ENCODE peak calls at places on chromosome 3, in six cellular contexts. I is kidney epithelial cell, M is tibial nerve, T is AG10803, E is fibroblast of lung, P is RWPE1. N is an unnamed sample.

GRCh38 chr3:14532691-14533456 is 7.3 kb downstream of the GRIP2 start:
- DNase-seq in I (no peak), T (no peak), E (no peak), P (peak; percentile 53), M (no peak), N (no peak)

GRCh38 chr3:39291903-39292329 is 12.1 kb upstream of the CX3CR1 start:
- DNase-seq in T (peak; percentile 29), M (peak; percentile 78), I (no peak), E (peak; percentile 10), P (peak; percentile 50), N (peak; percentile 65)

GRCh38 chr3:197854596-197855343 is 63.7 kb downstream of the LRCH3 start:
- DNase-seq in P (peak; percentile 92), I (peak; percentile 83), E (peak; percentile 95), M (no peak), T (peak; percentile 95), N (no peak)

GRCh38 chr3:115982629-115983028 is 359.3 kb downstream of the GAP43 start:
- DNase-seq in M (no peak), P (no peak), E (no peak), I (no peak), T (no peak), N (no peak)

GRCh38 chr3:11236588-11237461 is 35.4 kb upstream of the ATG7 start:
- DNase-seq in M (peak; percentile 74), T (peak; percentile 80), I (no peak), P (peak; percentile 53), E (peak; percentile 58), N (peak; percentile 72)

GRCh38 chr3:185164428-185165217 is 11.8 kb upstream of the C3orf70 start:
- DNase-seq in T (no peak), M (no peak), I (no peak), E (no peak), P (no peak), N (no peak)

GRCh38 chr3:152252750-152253149 is 16.0 kb upstream of the MBNL1 start:
- DNase-seq in I (no peak), E (no peak), T (no peak), P (no peak), M (no peak), N (no peak)

GRCh38 chr3:150739877-150740645 is 22.9 kb downstream of the SIAH2 start:
- DNase-seq in E (no peak), M (no peak), I (no peak), P (no peak), T (no peak), N (no peak)

GRCh38 chr3:102736288-102736960 is 301.6 kb downstream of the ZPLD1 start:
- DNase-seq in P (no peak), I (no peak), E (no peak), T (no peak), M (no peak), N (no peak)

GRCh38 chr3:184015381-184016019 is 2.2 kb downstream of the ABCC5 start:
- DNase-seq in I (no peak), E (no peak), T (no peak), P (no peak), M (no peak), N (no peak)

GRCh38 chr3:61935819-61936218 is 374.4 kb downstream of the PTPRG start:
- DNase-seq in T (no peak), P (no peak), I (no peak), M (no peak), E (no peak), N (no peak)

GRCh38 chr3:71194785-71195184 is 388.7 kb downstream of the FOXP1 start:
- DNase-seq in E (no peak), M (no peak), I (no peak), P (no peak), T (no peak), N (no peak)

GRCh38 chr3:175620532-175620931 is 761.4 kb downstream of the NAALADL2 start:
- DNase-seq in M (no peak), E (no peak), T (no peak), P (no peak), I (no peak), N (no peak)

GRCh38 chr3:173429076-173429475 is 31.5 kb downstream of the NLGN1 start:
- DNase-seq in P (no peak), I (no peak), E (no peak), M (no peak), T (no peak), N (no peak)

GRCh38 chr3:14297784-14298236 is 104.6 kb upstream of the SLC6A6 start:
- DNase-seq in P (peak; percentile 15), I (no peak), T (no peak), E (peak; percentile 34), M (no peak), N (no peak)

GRCh38 chr3:123039178-123039577 is 11.6 kb upstream of the SEMA5B start:
- DNase-seq in T (no peak), E (no peak), I (no peak), M (no peak), P (no peak), N (no peak)

GRCh38 chr3:84136425-84136824 is 822.4 kb upstream of the CADM2 start:
- DNase-seq in P (no peak), T (no peak), M (no peak), E (peak; percentile 2), I (no peak), N (no peak)

GRCh38 chr3:195751584-195751983 is 30.8 kb downstream of the MUC20 start:
- DNase-seq in M (no peak), T (no peak), I (no peak), P (no peak), E (no peak), N (no peak)

GRCh38 chr3:48474619-48475018 is 28.1 kb downstream of the ATRIP start:
- DNase-seq in M (no peak), E (no peak), I (no peak), P (no peak), T (no peak), N (no peak)

GRCh38 chr3:48473617-48473952 is 27.0 kb downstream of the ATRIP start:
- DNase-seq in E (no peak), P (no peak), M (no peak), T (no peak), I (no peak), N (no peak)

GRCh38 chr3:48472923-48473616 is 26.5 kb downstream of the ATRIP start:
- DNase-seq in E (peak; percentile 88), P (peak; percentile 87), T (peak; percentile 87), I (peak; percentile 69), M (peak; percentile 88), N (peak; percentile 93)

GRCh38 chr3:48470286-48470685 is 23.7 kb downstream of the ATRIP start:
- DNase-seq in I (no peak), T (no peak), M (no peak), P (no peak), E (no peak), N (no peak)

GRCh38 chr3:48472673-48472922 is 26.1 kb downstream of the ATRIP start:
- DNase-seq in M (no peak), P (no peak), I (no peak), T (no peak), E (no peak), N (no peak)
- TF ChIP-seq CTCF in M (no peak), P (no peak), I (no peak), T (no peak), E (peak; percentile 12), N (no peak)

GRCh38 chr3:53056442-53056841 is 10.6 kb upstream of the SFMBT1 start:
- DNase-seq in E (peak; percentile 7), T (no peak), I (no peak), M (no peak), P (no peak), N (no peak)
- TF ChIP-seq CTCF in E (peak; percentile 30), T (peak; percentile 38), I (peak; percentile 42), M (no peak), P (no peak), N (peak; percentile 23)

GRCh38 chr3:180690061-180690460 is 10.8 kb upstream of the CCDC39 start:
- DNase-seq in M (no peak), T (no peak), P (no peak), E (no peak), I (no peak), N (no peak)
- TF ChIP-seq CTCF in M (no peak), T (no peak), P (no peak), E (no peak), I (peak; percentile 3), N (no peak)

GRCh38 chr3:96814581-96815567 is at the start of gene EPHA6:
- DNase-seq in P (no peak), T (peak; percentile 0), I (no peak), E (peak; percentile 3), M (no peak), N (peak; percentile 12)

GRCh38 chr3:96813134-96813819 is 1.1 kb upstream of the EPHA6 start:
- DNase-seq in I (peak; percentile 10), T (peak; percentile 49), P (peak; percentile 78), E (peak; percentile 62), M (peak; percentile 25), N (peak; percentile 89)

GRCh38 chr3:96813820-96814580 is 394 bp upstream of the EPHA6 start:
- DNase-seq in M (peak; percentile 31), T (peak; percentile 35), P (peak; percentile 33), I (peak; percentile 7), E (peak; percentile 58), N (peak; percentile 47)
- TF ChIP-seq CTCF in M (no peak), T (peak; percentile 28), P (no peak), I (no peak), E (peak; percentile 11), N (no peak)

DNA sequence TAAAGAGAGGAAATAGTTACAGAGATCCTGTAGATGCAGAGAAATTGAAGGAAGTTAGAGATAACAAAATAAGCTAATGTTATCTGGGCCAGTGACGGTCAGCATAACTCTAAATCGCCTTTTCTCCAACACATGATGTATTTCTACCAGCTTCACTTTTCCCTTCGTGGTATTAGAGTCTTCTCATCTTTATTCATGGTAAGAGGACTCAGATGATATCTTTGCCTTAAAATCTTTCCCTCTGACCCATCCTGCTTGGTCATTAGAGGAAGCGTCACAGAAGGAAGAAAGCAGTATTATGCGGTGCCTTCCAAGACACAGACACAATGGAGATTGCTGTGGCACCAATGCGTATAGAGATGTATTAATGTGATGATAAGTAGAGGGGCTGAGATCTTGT is 320.7 kb upstream of the GOLIM4 start:
- DNase-seq in P (no peak), M (no peak), I (no peak), E (no peak), T (no peak), N (no peak)
- TF ChIP-seq CTCF in P (no peak), M (no peak), I (no peak), E (no peak), T (no peak), N (no peak)